ENCODE peak calls at places on chromosomes 7 and 10, in four cellular contexts. F is IMR-90, V is A549, N is GM12878. T is an unnamed sample.

GRCh38 chr10:93245772-93246171 is 172.1 kb downstream of the CYP26A1 start:
- DNase-seq in F (no peak), V (no peak), N (no peak), T (no peak)

GRCh38 chr7:139914306-139914747 is 85.3 kb downstream of the TBXAS1 start:
- DNase-seq in F (peak; percentile 77), V (peak; percentile 51), N (no peak), T (peak; percentile 62)

GRCh38 chr7:78587443-78588044 is 789.0 kb downstream of the PHTF2 start:
- DNase-seq in F (peak; percentile 51), V (peak; percentile 41), N (no peak), T (no peak)

GRCh38 chr10:24884793-24885192 is 67.6 kb downstream of the PRTFDC1 start:
- DNase-seq in F (no peak), V (no peak), N (no peak), T (no peak)

GRCh38 chr10:100502926-100503480 is 16.7 kb downstream of the SEC31B start:
- DNase-seq in F (no peak), V (no peak), N (no peak), T (no peak)

GRCh38 chr7:108076141-108076540 is 54.0 kb downstream of the LAMB4 start:
- DNase-seq in F (no peak), V (no peak), N (no peak), T (no peak)

GRCh38 chr7:98870071-98870651 is 347 bp upstream of the TMEM130 start:
- DNase-seq in F (peak; percentile 50), V (peak; percentile 47), N (peak; percentile 31), T (peak; percentile 82)

GRCh38 chr10:72637398-72637857 is 11.5 kb upstream of the MICU1 start:
- DNase-seq in F (peak; percentile 78), V (peak; percentile 88), N (peak; percentile 38), T (peak; percentile 77)

GRCh38 chr7:130277763-130278643 is 11.3 kb downstream of the CPA2 start:
- DNase-seq in F (peak; percentile 69), V (peak; percentile 48), N (no peak), T (peak; percentile 69)

GRCh38 chr10:28532223-28532508 is 752 bp upstream of the WAC start:
- DNase-seq in F (no peak), V (no peak), N (no peak), T (no peak)

GRCh38 chr10:80488539-80489066 is 34.5 kb downstream of the TSPAN14 start:
- DNase-seq in F (no peak), V (no peak), N (no peak), T (no peak)

GRCh38 chr7:138001529-138002095 is at the start of gene CREB3L2:
- DNase-seq in F (peak; percentile 57), V (peak; percentile 51), N (no peak), T (peak; percentile 49)

GRCh38 chr10:70832852-70833542 is 17.2 kb downstream of the SGPL1 start:
- DNase-seq in F (peak; percentile 93), V (no peak), N (no peak), T (peak; percentile 23)

GRCh38 chr7:127680983-127681382 is 29.0 kb downstream of the SND1 start:
- DNase-seq in F (no peak), V (no peak), N (no peak), T (no peak)

GRCh38 chr7:96977445-96977844 is 27.9 kb upstream of the DLX6 start:
- DNase-seq in F (no peak), V (no peak), N (no peak), T (no peak)

GRCh38 chr10:62037166-62037831 is 135.8 kb downstream of the ARID5B start:
- DNase-seq in F (peak; percentile 72), V (no peak), N (no peak), T (no peak)

GRCh38 chr7:54813398-54813797 is 54.4 kb upstream of the SEC61G start:
- DNase-seq in F (no peak), V (no peak), N (no peak), T (no peak)

GRCh38 chr7:54810401-54810800 is 51.4 kb upstream of the SEC61G start:
- DNase-seq in F (peak; percentile 29), V (no peak), N (no peak), T (no peak)

GRCh38 chr7:54811925-54812264 is 52.9 kb upstream of the SEC61G start:
- DNase-seq in F (peak; percentile 98), V (no peak), N (no peak), T (no peak)

GRCh38 chr7:54812747-54813146 is 53.7 kb upstream of the SEC61G start:
- DNase-seq in F (peak; percentile 17), V (no peak), N (no peak), T (no peak)

DNA sequence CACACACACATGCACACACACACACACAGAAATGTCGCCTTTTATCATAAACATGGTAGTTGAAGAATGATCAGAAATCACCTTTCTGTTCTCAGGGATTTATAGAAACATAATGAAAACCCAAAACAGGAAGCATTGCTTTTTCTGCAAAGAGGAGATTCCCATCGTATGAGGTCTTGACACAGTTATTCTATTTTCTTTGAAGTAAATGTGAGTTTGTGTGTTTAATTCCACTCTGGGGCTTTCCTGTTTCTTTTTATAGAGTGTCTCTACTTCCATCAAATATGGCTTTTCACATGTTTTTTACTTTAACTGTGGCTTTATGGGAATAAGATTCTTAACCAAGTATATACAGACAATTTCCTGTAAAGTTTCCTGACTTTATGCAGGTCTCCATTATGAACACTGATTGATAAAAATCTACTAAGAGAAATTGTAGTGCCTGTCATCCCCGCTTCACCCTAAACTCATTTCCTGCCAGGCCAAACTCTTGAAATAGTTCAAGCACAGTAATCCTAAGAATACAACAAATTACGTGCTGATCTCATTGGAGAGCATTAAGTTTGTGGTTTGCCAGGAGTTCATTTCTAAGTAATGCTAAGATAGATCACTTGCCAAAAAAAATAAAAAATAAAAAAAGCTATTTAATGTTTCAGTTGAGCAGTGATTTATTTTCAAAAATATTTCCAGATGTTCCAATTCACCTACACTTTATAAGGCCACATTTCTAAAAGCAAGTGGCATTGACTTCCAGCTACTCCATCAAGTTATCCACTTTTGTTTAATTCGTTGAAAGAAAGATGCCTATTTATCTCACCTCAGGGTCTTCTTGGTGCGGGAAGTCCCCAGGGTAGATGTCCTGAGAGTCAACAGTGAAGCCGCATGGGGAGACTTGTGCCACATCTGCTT is 52.3 kb upstream of the SEC61G start:
- DNase-seq in F (peak; percentile 94), V (no peak), N (no peak), T (no peak)
- TF ChIP-seq ELK1 in F (no peak), V (no peak), N (no peak), T (no peak)

GRCh38 chr10:110885932-110886674 is 14.4 kb downstream of the PDCD4 start:
- DNase-seq in F (no peak), V (no peak), N (no peak), T (no peak)
- TF ChIP-seq ELK1 in F (no peak), V (no peak), N (no peak), T (no peak)

GRCh38 chr7:105849122-105849855 is 27.1 kb downstream of the ATXN7L1 start:
- DNase-seq in F (no peak), V (peak; percentile 68), N (peak; percentile 9), T (no peak)
- TF ChIP-seq ELK1 in F (no peak), V (no peak), N (no peak), T (no peak)

DNA sequence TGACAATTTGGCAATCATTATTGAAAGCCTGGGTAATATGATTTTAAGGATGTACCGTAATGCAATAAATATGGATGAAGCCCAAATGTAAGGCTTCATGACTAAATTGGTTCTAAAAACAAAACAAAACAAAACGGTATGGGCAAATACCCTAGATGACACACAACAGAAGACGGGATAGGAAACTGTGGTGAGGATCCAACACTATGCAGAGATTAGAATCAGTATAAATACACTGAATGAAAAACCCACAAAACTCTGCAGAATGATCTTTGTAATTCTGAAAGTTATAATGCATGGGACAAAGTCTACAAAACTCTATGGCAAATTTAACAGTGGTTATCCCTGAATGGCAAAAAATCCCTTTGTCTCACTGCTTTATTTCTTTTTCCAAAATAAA is 57.6 kb downstream of the MALSU1 start:
- DNase-seq in F (no peak), V (no peak), N (no peak), T (no peak)
- TF ChIP-seq ELK1 in F (no peak), V (no peak), N (no peak), T (no peak)